ENCODE peak calls at places on chromosome 22, in five cellular contexts. One of them, this sample, is unnamed.

GRCh38 chr22:42688241-42688913 is 32.3 kb downstream of the A4GALT start:
- DNase-seq in astrocyte: peak
- DNase-seq in kidney epithelial cell: peak
- DNase-seq in body of pancreas: peak
- DNase-seq in AG04450: peak
- DNase-seq in this sample: peak

GRCh38 chr22:27627901-27628300 is 173.7 kb downstream of the MN1 start:
- DNase-seq in astrocyte: no peak
- DNase-seq in body of pancreas: no peak
- DNase-seq in kidney epithelial cell: no peak
- DNase-seq in AG04450: no peak
- DNase-seq in this sample: no peak

GRCh38 chr22:19775496-19776325 is 15.1 kb downstream of the TBX1 start:
- DNase-seq in kidney epithelial cell: no peak
- DNase-seq in body of pancreas: no peak
- DNase-seq in astrocyte: no peak
- DNase-seq in AG04450: no peak
- DNase-seq in this sample: no peak

GRCh38 chr22:26259510-26259909 is 90.2 kb downstream of the SEZ6L start:
- DNase-seq in astrocyte: peak
- DNase-seq in body of pancreas: no peak
- DNase-seq in kidney epithelial cell: peak
- DNase-seq in AG04450: no peak
- DNase-seq in this sample: no peak

GRCh38 chr22:48105254-48105653 is 1342.8 kb downstream of the TBC1D22A start:
- DNase-seq in astrocyte: no peak
- DNase-seq in kidney epithelial cell: no peak
- DNase-seq in body of pancreas: no peak
- DNase-seq in AG04450: no peak
- DNase-seq in this sample: no peak

GRCh38 chr22:27107824-27108223 is 450.4 kb downstream of the MIAT start:
- DNase-seq in kidney epithelial cell: peak
- DNase-seq in body of pancreas: peak
- DNase-seq in AG04450: no peak
- DNase-seq in astrocyte: peak
- DNase-seq in this sample: peak

GRCh38 chr22:37165940-37166674 is 16.4 kb upstream of the IL2RB start:
- DNase-seq in astrocyte: no peak
- DNase-seq in kidney epithelial cell: no peak
- DNase-seq in AG04450: no peak
- DNase-seq in body of pancreas: no peak
- DNase-seq in this sample: no peak

GRCh38 chr22:36328635-36329216 is 59.0 kb downstream of the MYH9 start:
- DNase-seq in kidney epithelial cell: peak
- DNase-seq in astrocyte: peak
- DNase-seq in body of pancreas: peak
- DNase-seq in AG04450: peak
- DNase-seq in this sample: peak

GRCh38 chr22:25729016-25729415 is 13.0 kb upstream of the MYO18B start:
- DNase-seq in body of pancreas: no peak
- DNase-seq in astrocyte: no peak
- DNase-seq in kidney epithelial cell: no peak
- DNase-seq in AG04450: no peak
- DNase-seq in this sample: no peak

GRCh38 chr22:46779651-46780050 is 17.2 kb downstream of the TBC1D22A start:
- DNase-seq in body of pancreas: no peak
- DNase-seq in AG04450: no peak
- DNase-seq in astrocyte: no peak
- DNase-seq in kidney epithelial cell: no peak
- DNase-seq in this sample: no peak

GRCh38 chr22:36986242-36986821 is 32.9 kb downstream of the TST start:
- DNase-seq in astrocyte: no peak
- DNase-seq in AG04450: no peak
- DNase-seq in body of pancreas: peak
- DNase-seq in kidney epithelial cell: no peak
- DNase-seq in this sample: no peak

GRCh38 chr22:35065796-35066218 is at the start of gene ISX:
- DNase-seq in AG04450: no peak
- DNase-seq in body of pancreas: no peak
- DNase-seq in kidney epithelial cell: no peak
- DNase-seq in astrocyte: no peak
- DNase-seq in this sample: no peak

GRCh38 chr22:50684501-50684900 is 11.9 kb downstream of the SHANK3 start:
- DNase-seq in AG04450: no peak
- DNase-seq in body of pancreas: no peak
- DNase-seq in astrocyte: no peak
- DNase-seq in kidney epithelial cell: no peak
- DNase-seq in this sample: no peak

GRCh38 chr22:24305260-24305692 is 34.6 kb downstream of the SPECC1L start:
- DNase-seq in astrocyte: peak
- DNase-seq in AG04450: no peak
- DNase-seq in kidney epithelial cell: no peak
- DNase-seq in body of pancreas: no peak
- DNase-seq in this sample: peak

GRCh38 chr22:47854226-47854625 is 1091.8 kb downstream of the TBC1D22A start:
- DNase-seq in kidney epithelial cell: no peak
- DNase-seq in body of pancreas: no peak
- DNase-seq in astrocyte: no peak
- DNase-seq in AG04450: no peak
- DNase-seq in this sample: no peak

GRCh38 chr22:27480487-27480886 is 321.1 kb downstream of the MN1 start:
- DNase-seq in kidney epithelial cell: no peak
- DNase-seq in AG04450: no peak
- DNase-seq in astrocyte: no peak
- DNase-seq in body of pancreas: no peak
- DNase-seq in this sample: no peak

GRCh38 chr22:17540481-17540880 is 22.8 kb upstream of the SLC25A18 start:
- DNase-seq in astrocyte: no peak
- DNase-seq in kidney epithelial cell: no peak
- DNase-seq in body of pancreas: no peak
- DNase-seq in AG04450: no peak
- DNase-seq in this sample: no peak

GRCh38 chr22:39543095-39543494 is 10.5 kb upstream of the RPS19BP1 start:
- DNase-seq in kidney epithelial cell: no peak
- DNase-seq in body of pancreas: no peak
- DNase-seq in AG04450: no peak
- DNase-seq in astrocyte: no peak
- DNase-seq in this sample: no peak
- TF ChIP-seq CTCF in kidney epithelial cell: peak
- TF ChIP-seq CTCF in body of pancreas: no peak
- TF ChIP-seq CTCF in AG04450: peak
- TF ChIP-seq CTCF in astrocyte: peak
- TF ChIP-seq CTCF in this sample: peak

GRCh38 chr22:31952459-31952858 is 8.1 kb downstream of the YWHAH start:
- DNase-seq in kidney epithelial cell: no peak
- DNase-seq in astrocyte: peak
- DNase-seq in body of pancreas: no peak
- DNase-seq in AG04450: peak
- DNase-seq in this sample: peak
- TF ChIP-seq CTCF in kidney epithelial cell: no peak
- TF ChIP-seq CTCF in astrocyte: no peak
- TF ChIP-seq CTCF in body of pancreas: no peak
- TF ChIP-seq CTCF in AG04450: no peak
- TF ChIP-seq CTCF in this sample: no peak

GRCh38 chr22:21641795-21642583 is at the start of gene SDF2L1:
- DNase-seq in body of pancreas: peak
- DNase-seq in AG04450: peak
- DNase-seq in astrocyte: peak
- DNase-seq in kidney epithelial cell: peak
- DNase-seq in this sample: peak
- TF ChIP-seq CTCF in body of pancreas: peak
- TF ChIP-seq CTCF in AG04450: no peak
- TF ChIP-seq CTCF in astrocyte: no peak
- TF ChIP-seq CTCF in kidney epithelial cell: no peak
- TF ChIP-seq CTCF in this sample: peak

GRCh38 chr22:22348127-22348814 is 103.7 kb downstream of the VPREB1 start:
- DNase-seq in kidney epithelial cell: no peak
- DNase-seq in body of pancreas: no peak
- DNase-seq in AG04450: no peak
- DNase-seq in astrocyte: no peak
- DNase-seq in this sample: no peak
- TF ChIP-seq CTCF in kidney epithelial cell: peak
- TF ChIP-seq CTCF in body of pancreas: no peak
- TF ChIP-seq CTCF in AG04450: no peak
- TF ChIP-seq CTCF in astrocyte: no peak
- TF ChIP-seq CTCF in this sample: peak

GRCh38 chr22:28855355-28856094 is 27.8 kb upstream of the ZNRF3 start:
- DNase-seq in body of pancreas: peak
- DNase-seq in kidney epithelial cell: peak
- DNase-seq in astrocyte: peak
- DNase-seq in AG04450: peak
- DNase-seq in this sample: peak
- TF ChIP-seq CTCF in body of pancreas: peak
- TF ChIP-seq CTCF in kidney epithelial cell: peak
- TF ChIP-seq CTCF in astrocyte: peak
- TF ChIP-seq CTCF in AG04450: peak
- TF ChIP-seq CTCF in this sample: peak

GRCh38 chr22:43826142-43827093 is 14.3 kb upstream of the EFCAB6 start:
- DNase-seq in astrocyte: peak
- DNase-seq in body of pancreas: peak
- DNase-seq in kidney epithelial cell: peak
- DNase-seq in AG04450: no peak
- DNase-seq in this sample: peak

GRCh38 chr22:43825651-43826050 is 13.5 kb upstream of the EFCAB6 start:
- DNase-seq in kidney epithelial cell: no peak
- DNase-seq in body of pancreas: no peak
- DNase-seq in astrocyte: no peak
- DNase-seq in AG04450: no peak
- DNase-seq in this sample: no peak

GRCh38 chr22:43827926-43828710 is 16.0 kb upstream of the EFCAB6 start:
- DNase-seq in AG04450: no peak
- DNase-seq in kidney epithelial cell: no peak
- DNase-seq in body of pancreas: no peak
- DNase-seq in astrocyte: no peak
- DNase-seq in this sample: no peak

GRCh38 chr22:43828711-43829447 is 16.8 kb upstream of the EFCAB6 start:
- DNase-seq in kidney epithelial cell: no peak
- DNase-seq in body of pancreas: no peak
- DNase-seq in astrocyte: peak
- DNase-seq in AG04450: no peak
- DNase-seq in this sample: no peak

GRCh38 chr22:43827336-43827735 is 15.2 kb upstream of the EFCAB6 start:
- DNase-seq in astrocyte: no peak
- DNase-seq in body of pancreas: no peak
- DNase-seq in kidney epithelial cell: no peak
- DNase-seq in AG04450: no peak
- DNase-seq in this sample: no peak
- TF ChIP-seq CTCF in astrocyte: no peak
- TF ChIP-seq CTCF in body of pancreas: no peak
- TF ChIP-seq CTCF in kidney epithelial cell: no peak
- TF ChIP-seq CTCF in AG04450: no peak
- TF ChIP-seq CTCF in this sample: no peak

GRCh38 chr22:40679249-40679963 is at the start of gene MCHR1:
- DNase-seq in kidney epithelial cell: no peak
- DNase-seq in astrocyte: no peak
- DNase-seq in body of pancreas: no peak
- DNase-seq in AG04450: no peak
- DNase-seq in this sample: no peak

GRCh38 chr22:40681451-40681850 is 2.2 kb downstream of the MCHR1 start:
- DNase-seq in astrocyte: no peak
- DNase-seq in AG04450: no peak
- DNase-seq in body of pancreas: no peak
- DNase-seq in kidney epithelial cell: no peak
- DNase-seq in this sample: no peak

GRCh38 chr22:40680819-40681183 is 1.5 kb downstream of the MCHR1 start:
- DNase-seq in body of pancreas: no peak
- DNase-seq in AG04450: no peak
- DNase-seq in kidney epithelial cell: no peak
- DNase-seq in astrocyte: no peak
- DNase-seq in this sample: no peak

GRCh38 chr22:40678493-40679248 is 613 bp upstream of the MCHR1 start:
- DNase-seq in kidney epithelial cell: no peak
- DNase-seq in body of pancreas: no peak
- DNase-seq in AG04450: no peak
- DNase-seq in astrocyte: no peak
- DNase-seq in this sample: no peak

DNA sequence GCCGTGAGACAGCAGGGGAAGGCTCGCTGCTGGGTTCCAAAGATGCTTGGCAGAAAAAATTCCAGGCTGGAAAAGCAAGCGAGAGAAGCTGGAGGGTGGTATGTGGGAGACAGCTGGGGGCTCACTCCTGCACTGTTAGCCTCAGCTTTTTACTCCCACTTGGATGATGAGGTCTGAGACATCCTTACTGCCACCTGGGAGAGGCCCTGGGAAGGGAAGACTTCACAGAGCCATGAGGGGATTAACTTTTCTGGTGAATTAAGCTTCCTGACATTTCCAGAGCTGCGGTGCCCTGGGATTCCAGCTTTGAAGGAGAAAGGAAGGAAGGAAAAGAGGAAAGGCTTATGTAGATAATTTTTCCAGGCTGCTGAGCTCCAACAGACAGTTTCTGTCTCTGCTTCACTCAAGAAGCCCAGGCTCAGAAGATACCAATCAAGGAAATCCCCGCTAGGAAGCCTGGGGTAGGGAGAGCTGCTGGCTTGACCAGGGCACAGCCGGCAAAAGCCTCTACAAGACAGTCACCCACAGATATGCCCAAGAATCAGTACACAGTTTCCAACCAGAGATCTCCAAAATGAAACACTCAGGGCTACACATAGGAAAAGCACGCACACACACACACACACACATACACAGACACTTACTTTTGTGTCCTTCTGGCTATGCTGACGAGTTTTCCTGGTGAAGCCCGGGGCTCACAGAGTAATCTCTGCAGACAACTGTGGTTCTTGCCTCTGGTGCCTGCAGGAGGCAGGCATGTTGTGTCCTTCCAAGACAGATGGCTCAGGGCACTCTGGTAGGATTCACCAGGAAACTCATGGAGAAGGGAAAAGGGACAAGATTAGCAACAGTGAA is 907 bp downstream of the MCHR1 start:
- DNase-seq in astrocyte: no peak
- DNase-seq in kidney epithelial cell: no peak
- DNase-seq in body of pancreas: no peak
- DNase-seq in AG04450: no peak
- DNase-seq in this sample: peak
- TF ChIP-seq CTCF in astrocyte: no peak
- TF ChIP-seq CTCF in kidney epithelial cell: no peak
- TF ChIP-seq CTCF in body of pancreas: no peak
- TF ChIP-seq CTCF in AG04450: peak
- TF ChIP-seq CTCF in this sample: no peak

GRCh38 chr22:29998627-29999026 is 81.6 kb upstream of the HORMAD2 start:
- DNase-seq in astrocyte: no peak
- DNase-seq in AG04450: no peak
- DNase-seq in body of pancreas: no peak
- DNase-seq in kidney epithelial cell: no peak
- DNase-seq in this sample: no peak
- TF ChIP-seq CTCF in astrocyte: no peak
- TF ChIP-seq CTCF in AG04450: peak
- TF ChIP-seq CTCF in body of pancreas: no peak
- TF ChIP-seq CTCF in kidney epithelial cell: peak
- TF ChIP-seq CTCF in this sample: peak